ENCODE peak calls at places on chromosome 19, in eight cellular contexts. K is COR-L47, J is aorta, S is renal cortical epithelial cell, L is omental fat pad, T is mammary epithelial cell, C is HEK293T, P is HS-5. G is an unnamed sample.
A peak's percentile ranks its signal among the peaks of the same experiment; 100 is the strongest.

GRCh38 chr19:40139533-40140287 is 49.0 kb upstream of the ZNF780A start:
- DNase-seq in K (peak; percentile 29), J (no peak), S (peak; percentile 53), L (no peak), T (peak; percentile 23), C (peak; percentile 50), P (peak; percentile 14), G (peak; percentile 41)

GRCh38 chr19:7706662-7707454 is 4.9 kb upstream of the FCER2 start:
- DNase-seq in K (no peak), J (no peak), S (no peak), L (no peak), T (no peak), C (no peak), P (no peak), G (no peak)

GRCh38 chr19:5228490-5228889 is 112.1 kb downstream of the PTPRS start:
- DNase-seq in K (no peak), J (no peak), S (no peak), L (no peak), T (no peak), C (no peak), P (no peak), G (no peak)

GRCh38 chr19:40253611-40254092 is 27.2 kb upstream of the CCNP start:
- DNase-seq in K (no peak), J (no peak), S (no peak), L (no peak), T (no peak), C (no peak), P (no peak), G (no peak)

GRCh38 chr19:8445488-8446001 is 770 bp downstream of the HNRNPM start:
- DNase-seq in K (peak; percentile 55), J (peak; percentile 74), S (no peak), L (peak; percentile 40), T (peak; percentile 52), C (peak; percentile 27), P (no peak), G (peak; percentile 50)

GRCh38 chr19:53519431-53519830 is 18.5 kb upstream of the ZNF331 start:
- DNase-seq in K (no peak), J (no peak), S (no peak), L (no peak), T (no peak), C (no peak), P (no peak), G (no peak)

GRCh38 chr19:30175987-30176386 is 196.2 kb upstream of the ZNF536 start:
- DNase-seq in K (no peak), J (no peak), S (no peak), L (no peak), T (no peak), C (no peak), P (no peak), G (no peak)

GRCh38 chr19:19049406-19049805 is 14.4 kb upstream of the SLC25A42 start:
- DNase-seq in K (no peak), J (no peak), S (no peak), L (no peak), T (no peak), C (no peak), P (no peak), G (no peak)

GRCh38 chr19:55096061-55096701 is 20.5 kb downstream of the EPS8L1 start:
- DNase-seq in K (no peak), J (no peak), S (no peak), L (no peak), T (no peak), C (no peak), P (no peak), G (no peak)

GRCh38 chr19:58491393-58491792 is 15.2 kb downstream of the ZNF446 start:
- DNase-seq in K (no peak), J (no peak), S (no peak), L (no peak), T (no peak), C (no peak), P (no peak), G (no peak)

GRCh38 chr19:16871870-16872269 is 16.9 kb upstream of the F2RL3 start:
- DNase-seq in K (no peak), J (no peak), S (no peak), L (no peak), T (no peak), C (no peak), P (no peak), G (no peak)

GRCh38 chr19:574658-575526 is 2.5 kb downstream of the BSG start:
- DNase-seq in K (no peak), J (no peak), S (peak; percentile 72), L (no peak), T (no peak), C (no peak), P (no peak), G (peak; percentile 16)